ENCODE peak calls at places on chromosomes 1 and 21, in five cellular contexts. T is GM12892, Z is HepG2, W is breast epithelium, F is sigmoid colon. H is an unnamed sample.

GRCh38 chr1:203796223-203796747 is 862 bp downstream of the ZBED6 start:
- DNase-seq in W (no peak), F (no peak), T (no peak), Z (peak; percentile 20), H (peak; percentile 89)

GRCh38 chr1:228513244-228513900 is 26.2 kb downstream of the RNF187 start:
- DNase-seq in W (no peak), F (no peak), T (no peak), Z (no peak), H (no peak)

GRCh38 chr1:87515781-87516180 is 187.1 kb downstream of the LMO4 start:
- DNase-seq in F (no peak), W (no peak), Z (no peak), T (no peak), H (no peak)

GRCh38 chr21:44300262-44300959 is 558 bp downstream of the PFKL start:
- DNase-seq in W (peak; percentile 80), T (peak; percentile 90), F (peak; percentile 88), Z (peak; percentile 29), H (no peak)

GRCh38 chr21:31557956-31558838 is 101.3 kb upstream of the SOD1 start:
- DNase-seq in Z (no peak), T (no peak), W (no peak), F (no peak), H (no peak)

GRCh38 chr21:45033791-45034555 is 40.4 kb upstream of the ADARB1 start:
- DNase-seq in T (no peak), W (no peak), Z (no peak), F (peak; percentile 78), H (no peak)

GRCh38 chr1:9247894-9248293 is 13.3 kb downstream of the H6PD start:
- DNase-seq in F (no peak), T (no peak), W (no peak), Z (no peak), H (no peak)

GRCh38 chr1:6927626-6928025 is 142.4 kb downstream of the CAMTA1 start:
- DNase-seq in Z (no peak), T (no peak), W (no peak), F (no peak), H (no peak)

GRCh38 chr1:205630241-205630640 is 1.6 kb downstream of the ELK4 start:
- DNase-seq in Z (no peak), F (no peak), W (no peak), T (no peak), H (no peak)

GRCh38 chr1:180966744-180967536 is 54.2 kb downstream of the KIAA1614 start:
- DNase-seq in W (no peak), T (no peak), F (no peak), Z (no peak), H (no peak)

GRCh38 chr1:100187912-100188311 is 9.9 kb upstream of the LRRC39 start:
- DNase-seq in T (no peak), F (peak; percentile 81), Z (peak; percentile 17), W (no peak), H (no peak)

GRCh38 chr1:114558548-114558947 is 22.9 kb downstream of the BCAS2 start:
- DNase-seq in W (no peak), F (no peak), Z (peak; percentile 18), T (no peak), H (no peak)

GRCh38 chr1:71882241-71883036 is 399.9 kb downstream of the NEGR1 start:
- DNase-seq in W (no peak), T (no peak), F (no peak), Z (no peak), H (no peak)

GRCh38 chr1:239125027-239125426 is 261.3 kb upstream of the CHRM3 start:
- DNase-seq in F (no peak), W (no peak), T (no peak), Z (no peak), H (no peak)

GRCh38 chr21:34553199-34553952 is 41.4 kb upstream of the KCNE1 start:
- DNase-seq in Z (no peak), W (no peak), T (no peak), F (no peak), H (no peak)

GRCh38 chr1:233480198-233480597 is 133.7 kb upstream of the KCNK1 start:
- DNase-seq in T (no peak), W (no peak), Z (no peak), F (no peak), H (no peak)

GRCh38 chr1:209885403-209886218 is 52.4 kb upstream of the SYT14 start:
- DNase-seq in Z (no peak), F (no peak), T (no peak), W (no peak), H (no peak)

GRCh38 chr1:206829875-206830274 is 35.5 kb upstream of the IL20 start:
- DNase-seq in W (no peak), Z (no peak), T (no peak), F (no peak), H (no peak)

GRCh38 chr1:25140073-25140797 is 92.1 kb downstream of the SYF2 start:
- DNase-seq in Z (peak; percentile 55), T (peak; percentile 48), F (no peak), W (no peak), H (no peak)

GRCh38 chr1:10457910-10458309 is 8.1 kb downstream of the CORT start:
- DNase-seq in W (no peak), F (no peak), Z (no peak), T (no peak), H (no peak)
- TF ChIP-seq POLR2AphosphoS5 in W (no peak), F (no peak), Z (no peak), T (peak; percentile 42), H (no peak)

DNA sequence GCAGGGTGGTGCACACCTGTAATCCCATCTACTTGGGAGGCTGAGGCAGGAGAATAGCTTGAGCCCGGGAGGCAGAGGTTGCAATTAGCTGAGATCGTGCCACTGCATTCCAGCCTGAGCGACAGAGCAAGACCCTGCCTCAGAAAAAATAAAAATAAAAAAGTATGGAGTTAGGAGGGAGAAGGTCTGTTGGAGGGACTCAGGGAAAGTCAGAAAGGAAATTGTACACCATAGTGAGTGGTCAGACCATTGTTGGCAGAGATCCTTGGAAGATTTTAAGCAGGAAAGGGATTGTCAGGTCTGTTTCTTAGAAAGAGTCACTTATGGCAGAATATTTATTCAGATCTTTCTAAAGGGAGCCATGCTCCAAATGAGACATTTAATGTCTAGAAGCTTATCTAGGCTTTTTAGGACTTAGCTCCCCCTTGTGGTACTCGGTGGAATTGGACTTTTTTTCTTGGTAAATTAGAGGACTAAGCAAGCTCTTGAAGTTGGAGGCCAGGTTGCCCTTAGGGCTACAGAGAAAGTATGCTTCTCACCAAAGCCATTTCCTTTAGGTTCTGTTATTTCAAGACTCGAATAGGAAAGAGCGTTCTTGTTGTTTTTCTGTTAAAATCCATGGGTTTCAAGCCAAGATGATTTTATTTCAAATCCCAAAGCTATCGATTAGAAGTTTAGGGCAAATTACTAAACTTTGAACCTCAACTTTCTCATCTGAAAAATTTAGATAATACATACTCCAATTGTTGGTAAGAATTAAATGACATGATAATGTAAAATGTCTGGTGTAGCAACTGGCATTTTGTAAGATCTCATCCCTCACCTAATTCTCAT is 16.5 kb downstream of the MIA3 start:
- DNase-seq in F (peak; percentile 74), T (peak; percentile 27), W (no peak), Z (peak; percentile 87), H (no peak)
- TF ChIP-seq POLR2AphosphoS5 in F (no peak), T (no peak), W (no peak), Z (no peak), H (peak; percentile 59)

GRCh38 chr1:35885961-35886558 is 3.1 kb downstream of the AGO1 start:
- DNase-seq in W (no peak), F (no peak), Z (no peak), T (no peak), H (no peak)
- TF ChIP-seq POLR2AphosphoS5 in W (no peak), F (no peak), Z (no peak), T (no peak), H (no peak)

GRCh38 chr1:44037154-44037553 is 5.9 kb upstream of the SLC6A9 start:
- DNase-seq in Z (no peak), T (no peak), F (peak; percentile 19), W (no peak), H (no peak)

GRCh38 chr1:44035726-44036408 is 4.6 kb upstream of the SLC6A9 start:
- DNase-seq in W (no peak), T (no peak), Z (no peak), F (peak; percentile 76), H (no peak)

GRCh38 chr1:44034976-44035716 is 3.9 kb upstream of the SLC6A9 start:
- DNase-seq in T (no peak), W (no peak), F (no peak), Z (no peak), H (no peak)

GRCh38 chr1:44034423-44034822 is 3.2 kb upstream of the SLC6A9 start:
- DNase-seq in Z (no peak), W (no peak), T (no peak), F (no peak), H (no peak)

DNA sequence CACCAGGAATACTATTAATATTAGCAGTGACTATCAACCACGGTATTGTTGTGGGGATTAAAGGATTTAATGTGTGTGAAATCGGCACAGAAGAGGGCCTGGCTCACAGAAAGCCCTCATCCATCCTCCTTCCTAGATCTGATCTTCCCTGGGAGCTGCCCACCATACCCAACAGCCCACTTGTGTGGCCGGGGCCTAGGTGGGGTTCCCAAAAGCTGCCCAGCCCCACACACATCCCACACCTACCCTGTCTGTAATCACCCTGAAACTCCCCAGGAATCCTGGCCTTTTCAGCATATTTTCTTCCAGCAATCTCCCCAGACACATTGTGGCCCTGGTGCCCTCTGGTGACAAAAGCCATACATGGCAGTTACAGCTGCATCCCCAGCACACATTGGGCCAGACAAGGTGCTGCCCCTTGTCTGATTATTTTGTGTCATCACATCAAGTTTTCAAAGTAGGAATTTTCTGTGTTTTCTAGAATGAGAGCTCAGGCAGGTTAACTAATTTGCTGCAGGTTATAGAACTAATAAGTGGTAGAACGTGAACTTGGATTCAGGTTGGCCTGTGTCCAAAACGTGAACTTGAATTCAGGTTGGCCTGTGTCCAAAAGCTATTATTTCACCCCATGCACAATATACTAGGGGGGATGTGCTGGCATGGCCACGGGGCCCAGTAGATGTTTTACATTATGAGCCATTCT is 5.3 kb upstream of the SLC6A9 start:
- DNase-seq in Z (peak; percentile 55), W (no peak), T (no peak), F (peak; percentile 82), H (no peak)
- TF ChIP-seq POLR2AphosphoS5 in Z (no peak), W (no peak), T (no peak), F (peak; percentile 43), H (peak; percentile 54)

GRCh38 chr1:27413004-27413403 is 20.6 kb downstream of the GPR3 start:
- DNase-seq in Z (no peak), W (no peak), F (no peak), T (no peak), H (no peak)

GRCh38 chr1:27423701-27424100 is 31.3 kb downstream of the GPR3 start:
- DNase-seq in W (no peak), Z (no peak), F (no peak), T (no peak), H (no peak)

GRCh38 chr1:27418786-27419185 is 26.4 kb downstream of the GPR3 start:
- DNase-seq in Z (no peak), F (no peak), W (no peak), T (no peak), H (no peak)

GRCh38 chr1:27416387-27417111 is 24.1 kb downstream of the GPR3 start:
- DNase-seq in W (no peak), F (no peak), T (no peak), Z (peak; percentile 44), H (no peak)

GRCh38 chr1:27418326-27418761 is 25.9 kb downstream of the GPR3 start:
- DNase-seq in Z (no peak), F (peak; percentile 95), W (peak; percentile 67), T (peak; percentile 55), H (no peak)
- TF ChIP-seq POLR2AphosphoS5 in Z (no peak), F (peak; percentile 68), W (peak; percentile 49), T (no peak), H (peak; percentile 89)

H was measured in vagina.